ENCODE peak calls at places on chromosome 15, in seven cellular contexts. One of them, this sample, is unnamed.

GRCh38 chr15:64596701-64597468 is 136.5 kb downstream of the ZNF609 start:
- DNase-seq in cardiac fibroblast: peak; percentile 81
- DNase-seq in cardiac muscle cell: peak; percentile 84
- DNase-seq in endothelial cell: peak; percentile 15
- DNase-seq in fibroblast of mammary gland: peak; percentile 54
- DNase-seq in T-cell: peak; percentile 7
- DNase-seq in progenitor cell of endocrine pancreas: no peak
- DNase-seq in this sample: peak; percentile 34

GRCh38 chr15:67133738-67134576 is 68.6 kb downstream of the SMAD3 start:
- DNase-seq in T-cell: peak; percentile 58
- DNase-seq in progenitor cell of endocrine pancreas: no peak
- DNase-seq in endothelial cell: no peak
- DNase-seq in cardiac muscle cell: peak; percentile 44
- DNase-seq in fibroblast of mammary gland: peak; percentile 75
- DNase-seq in cardiac fibroblast: peak; percentile 56
- DNase-seq in this sample: no peak

GRCh38 chr15:65071381-65071811 is 3.6 kb upstream of the RASL12 start:
- DNase-seq in cardiac fibroblast: peak; percentile 73
- DNase-seq in T-cell: no peak
- DNase-seq in endothelial cell: no peak
- DNase-seq in fibroblast of mammary gland: peak; percentile 37
- DNase-seq in cardiac muscle cell: no peak
- DNase-seq in progenitor cell of endocrine pancreas: no peak
- DNase-seq in this sample: no peak

GRCh38 chr15:90774731-90775521 is 57.8 kb downstream of the BLM start:
- DNase-seq in fibroblast of mammary gland: peak; percentile 41
- DNase-seq in cardiac fibroblast: no peak
- DNase-seq in progenitor cell of endocrine pancreas: no peak
- DNase-seq in endothelial cell: no peak
- DNase-seq in cardiac muscle cell: no peak
- DNase-seq in T-cell: no peak
- DNase-seq in this sample: no peak

GRCh38 chr15:69973102-69973714 is 124.5 kb downstream of the TLE3 start:
- DNase-seq in cardiac fibroblast: peak; percentile 38
- DNase-seq in progenitor cell of endocrine pancreas: no peak
- DNase-seq in fibroblast of mammary gland: peak; percentile 57
- DNase-seq in cardiac muscle cell: peak; percentile 76
- DNase-seq in T-cell: peak; percentile 19
- DNase-seq in endothelial cell: no peak
- DNase-seq in this sample: no peak

GRCh38 chr15:51128701-51129100 is 34.0 kb upstream of the TNFAIP8L3 start:
- DNase-seq in endothelial cell: no peak
- DNase-seq in progenitor cell of endocrine pancreas: no peak
- DNase-seq in cardiac muscle cell: no peak
- DNase-seq in cardiac fibroblast: no peak
- DNase-seq in fibroblast of mammary gland: peak; percentile 68
- DNase-seq in T-cell: no peak
- DNase-seq in this sample: no peak

GRCh38 chr15:68634122-68634482 is 55.3 kb downstream of the CORO2B start:
- DNase-seq in fibroblast of mammary gland: no peak
- DNase-seq in endothelial cell: no peak
- DNase-seq in progenitor cell of endocrine pancreas: no peak
- DNase-seq in cardiac fibroblast: no peak
- DNase-seq in T-cell: no peak
- DNase-seq in cardiac muscle cell: no peak
- DNase-seq in this sample: no peak

GRCh38 chr15:65930134-65930533 is 60.8 kb downstream of the RAB11A start:
- DNase-seq in cardiac fibroblast: no peak
- DNase-seq in endothelial cell: no peak
- DNase-seq in fibroblast of mammary gland: no peak
- DNase-seq in T-cell: no peak
- DNase-seq in progenitor cell of endocrine pancreas: no peak
- DNase-seq in cardiac muscle cell: no peak
- DNase-seq in this sample: no peak

GRCh38 chr15:74788716-74789151 is 6.9 kb downstream of the CSK start:
- DNase-seq in cardiac muscle cell: no peak
- DNase-seq in T-cell: peak; percentile 57
- DNase-seq in cardiac fibroblast: no peak
- DNase-seq in endothelial cell: no peak
- DNase-seq in fibroblast of mammary gland: no peak
- DNase-seq in progenitor cell of endocrine pancreas: no peak
- DNase-seq in this sample: no peak

GRCh38 chr15:45185903-45186770 is 1.6 kb downstream of the SHF start:
- DNase-seq in progenitor cell of endocrine pancreas: no peak
- DNase-seq in cardiac muscle cell: no peak
- DNase-seq in endothelial cell: no peak
- DNase-seq in cardiac fibroblast: no peak
- DNase-seq in T-cell: no peak
- DNase-seq in fibroblast of mammary gland: no peak
- DNase-seq in this sample: no peak

GRCh38 chr15:90020041-90020735 is 19.1 kb downstream of the ZNF710 start:
- DNase-seq in endothelial cell: peak; percentile 48
- DNase-seq in fibroblast of mammary gland: no peak
- DNase-seq in cardiac muscle cell: no peak
- DNase-seq in progenitor cell of endocrine pancreas: no peak
- DNase-seq in cardiac fibroblast: no peak
- DNase-seq in T-cell: no peak
- DNase-seq in this sample: no peak

GRCh38 chr15:59941612-59942011 is 62.5 kb upstream of the FOXB1 start:
- DNase-seq in cardiac muscle cell: no peak
- DNase-seq in progenitor cell of endocrine pancreas: no peak
- DNase-seq in endothelial cell: no peak
- DNase-seq in fibroblast of mammary gland: no peak
- DNase-seq in T-cell: no peak
- DNase-seq in cardiac fibroblast: no peak
- DNase-seq in this sample: no peak

GRCh38 chr15:70853270-70853854 is 595 bp downstream of the LARP6 start:
- DNase-seq in cardiac muscle cell: no peak
- DNase-seq in T-cell: no peak
- DNase-seq in fibroblast of mammary gland: peak; percentile 50
- DNase-seq in cardiac fibroblast: peak; percentile 62
- DNase-seq in progenitor cell of endocrine pancreas: peak; percentile 39
- DNase-seq in endothelial cell: peak; percentile 25
- DNase-seq in this sample: no peak

GRCh38 chr15:72380743-72381142 is 4.9 kb upstream of the HEXA start:
- DNase-seq in fibroblast of mammary gland: no peak
- DNase-seq in progenitor cell of endocrine pancreas: no peak
- DNase-seq in cardiac muscle cell: no peak
- DNase-seq in T-cell: no peak
- DNase-seq in endothelial cell: no peak
- DNase-seq in cardiac fibroblast: no peak
- DNase-seq in this sample: no peak

GRCh38 chr15:85473455-85473854 is 93.1 kb downstream of the AKAP13 start:
- DNase-seq in cardiac fibroblast: peak; percentile 50
- DNase-seq in progenitor cell of endocrine pancreas: no peak
- DNase-seq in fibroblast of mammary gland: peak; percentile 64
- DNase-seq in T-cell: no peak
- DNase-seq in cardiac muscle cell: no peak
- DNase-seq in endothelial cell: no peak
- DNase-seq in this sample: no peak

GRCh38 chr15:101187820-101188516 is 63.9 kb downstream of the CHSY1 start:
- DNase-seq in progenitor cell of endocrine pancreas: no peak
- DNase-seq in cardiac fibroblast: peak; percentile 96
- DNase-seq in cardiac muscle cell: peak; percentile 61
- DNase-seq in endothelial cell: no peak
- DNase-seq in fibroblast of mammary gland: peak; percentile 95
- DNase-seq in T-cell: no peak
- DNase-seq in this sample: no peak

GRCh38 chr15:41773729-41774061 is 589 bp upstream of the MAPKBP1 start:
- DNase-seq in cardiac fibroblast: no peak
- DNase-seq in endothelial cell: no peak
- DNase-seq in T-cell: no peak
- DNase-seq in progenitor cell of endocrine pancreas: no peak
- DNase-seq in fibroblast of mammary gland: no peak
- DNase-seq in cardiac muscle cell: no peak
- DNase-seq in this sample: no peak

GRCh38 chr15:77031376-77032050 is 36.6 kb downstream of the PSTPIP1 start:
- DNase-seq in cardiac muscle cell: no peak
- DNase-seq in T-cell: peak; percentile 31
- DNase-seq in progenitor cell of endocrine pancreas: peak; percentile 8
- DNase-seq in cardiac fibroblast: no peak
- DNase-seq in endothelial cell: peak; percentile 4
- DNase-seq in fibroblast of mammary gland: no peak
- DNase-seq in this sample: no peak

GRCh38 chr15:79265167-79265566 is 17.4 kb upstream of the ANKRD34C start:
- DNase-seq in cardiac muscle cell: no peak
- DNase-seq in fibroblast of mammary gland: no peak
- DNase-seq in progenitor cell of endocrine pancreas: no peak
- DNase-seq in T-cell: no peak
- DNase-seq in endothelial cell: no peak
- DNase-seq in cardiac fibroblast: no peak
- DNase-seq in this sample: no peak

GRCh38 chr15:85414495-85414894 is 34.1 kb downstream of the AKAP13 start:
- DNase-seq in endothelial cell: no peak
- DNase-seq in cardiac muscle cell: no peak
- DNase-seq in fibroblast of mammary gland: peak; percentile 57
- DNase-seq in T-cell: no peak
- DNase-seq in cardiac fibroblast: peak; percentile 63
- DNase-seq in progenitor cell of endocrine pancreas: no peak
- DNase-seq in this sample: no peak

GRCh38 chr15:69244798-69245197 is 53.9 kb upstream of the PAQR5 start:
- DNase-seq in T-cell: no peak
- DNase-seq in cardiac fibroblast: no peak
- DNase-seq in cardiac muscle cell: no peak
- DNase-seq in endothelial cell: no peak
- DNase-seq in fibroblast of mammary gland: no peak
- DNase-seq in progenitor cell of endocrine pancreas: no peak
- DNase-seq in this sample: no peak

GRCh38 chr15:62306851-62307504 is 141.9 kb upstream of the C2CD4B start:
- DNase-seq in T-cell: no peak
- DNase-seq in fibroblast of mammary gland: peak; percentile 83
- DNase-seq in endothelial cell: peak; percentile 55
- DNase-seq in progenitor cell of endocrine pancreas: peak; percentile 28
- DNase-seq in cardiac muscle cell: peak; percentile 87
- DNase-seq in cardiac fibroblast: peak; percentile 88
- DNase-seq in this sample: peak; percentile 27

GRCh38 chr15:99062226-99062625 is 42.7 kb upstream of the SYNM start:
- DNase-seq in cardiac fibroblast: no peak
- DNase-seq in endothelial cell: no peak
- DNase-seq in fibroblast of mammary gland: no peak
- DNase-seq in cardiac muscle cell: no peak
- DNase-seq in T-cell: no peak
- DNase-seq in progenitor cell of endocrine pancreas: no peak
- DNase-seq in this sample: no peak

GRCh38 chr15:61141497-61142125 is 87.5 kb downstream of the RORA start:
- DNase-seq in cardiac muscle cell: no peak
- DNase-seq in fibroblast of mammary gland: no peak
- DNase-seq in progenitor cell of endocrine pancreas: no peak
- DNase-seq in endothelial cell: no peak
- DNase-seq in cardiac fibroblast: no peak
- DNase-seq in T-cell: no peak
- DNase-seq in this sample: no peak

GRCh38 chr15:70127288-70127746 is 29.6 kb upstream of the TLE3 start:
- DNase-seq in cardiac muscle cell: no peak
- DNase-seq in fibroblast of mammary gland: peak; percentile 25
- DNase-seq in endothelial cell: no peak
- DNase-seq in T-cell: no peak
- DNase-seq in progenitor cell of endocrine pancreas: no peak
- DNase-seq in cardiac fibroblast: peak; percentile 57
- DNase-seq in this sample: no peak

GRCh38 chr15:80418892-80419537 is 14.8 kb downstream of the ARNT2 start:
- DNase-seq in cardiac muscle cell: peak; percentile 70
- DNase-seq in cardiac fibroblast: peak; percentile 73
- DNase-seq in T-cell: no peak
- DNase-seq in endothelial cell: peak; percentile 33
- DNase-seq in progenitor cell of endocrine pancreas: no peak
- DNase-seq in fibroblast of mammary gland: peak; percentile 69
- DNase-seq in this sample: no peak

GRCh38 chr15:28182731-28183130 is 83.6 kb upstream of the OCA2 start:
- DNase-seq in T-cell: no peak
- DNase-seq in cardiac muscle cell: no peak
- DNase-seq in endothelial cell: no peak
- DNase-seq in progenitor cell of endocrine pancreas: no peak
- DNase-seq in cardiac fibroblast: no peak
- DNase-seq in fibroblast of mammary gland: no peak
- DNase-seq in this sample: no peak

GRCh38 chr15:42329992-42330391 is 29.3 kb upstream of the CAPN3 start:
- DNase-seq in T-cell: no peak
- DNase-seq in progenitor cell of endocrine pancreas: no peak
- DNase-seq in cardiac muscle cell: no peak
- DNase-seq in endothelial cell: no peak
- DNase-seq in cardiac fibroblast: no peak
- DNase-seq in fibroblast of mammary gland: no peak
- DNase-seq in this sample: no peak

GRCh38 chr15:88218557-88219214 is 37.9 kb downstream of the NTRK3 start:
- DNase-seq in cardiac muscle cell: no peak
- DNase-seq in progenitor cell of endocrine pancreas: no peak
- DNase-seq in cardiac fibroblast: no peak
- DNase-seq in T-cell: no peak
- DNase-seq in endothelial cell: no peak
- DNase-seq in fibroblast of mammary gland: no peak
- DNase-seq in this sample: no peak

GRCh38 chr15:60585743-60586708 is 107.1 kb upstream of the ICE2 start:
- DNase-seq in T-cell: peak; percentile 49
- DNase-seq in cardiac muscle cell: peak; percentile 83
- DNase-seq in cardiac fibroblast: peak; percentile 82
- DNase-seq in fibroblast of mammary gland: peak; percentile 83
- DNase-seq in endothelial cell: peak; percentile 59
- DNase-seq in progenitor cell of endocrine pancreas: peak; percentile 30
- DNase-seq in this sample: no peak

GRCh38 chr15:41585140-41586047 is 26.4 kb downstream of the TYRO3 start:
- DNase-seq in fibroblast of mammary gland: peak; percentile 59
- DNase-seq in endothelial cell: peak; percentile 52
- DNase-seq in progenitor cell of endocrine pancreas: peak; percentile 32
- DNase-seq in cardiac fibroblast: peak; percentile 65
- DNase-seq in cardiac muscle cell: peak; percentile 47
- DNase-seq in T-cell: peak; percentile 13
- DNase-seq in this sample: no peak

GRCh38 chr15:34886134-34886533 is 83.4 kb downstream of the AQR start:
- DNase-seq in cardiac fibroblast: peak; percentile 6
- DNase-seq in T-cell: no peak
- DNase-seq in cardiac muscle cell: no peak
- DNase-seq in endothelial cell: no peak
- DNase-seq in progenitor cell of endocrine pancreas: no peak
- DNase-seq in fibroblast of mammary gland: no peak
- DNase-seq in this sample: no peak

GRCh38 chr15:98657721-98658120 is 9.4 kb downstream of the IGF1R start:
- DNase-seq in T-cell: no peak
- DNase-seq in cardiac fibroblast: no peak
- DNase-seq in cardiac muscle cell: no peak
- DNase-seq in progenitor cell of endocrine pancreas: no peak
- DNase-seq in fibroblast of mammary gland: peak; percentile 76
- DNase-seq in endothelial cell: no peak
- DNase-seq in this sample: no peak

GRCh38 chr15:55884223-55884622 is 109.2 kb downstream of the NEDD4 start:
- DNase-seq in progenitor cell of endocrine pancreas: no peak
- DNase-seq in T-cell: no peak
- DNase-seq in endothelial cell: no peak
- DNase-seq in cardiac fibroblast: peak; percentile 59
- DNase-seq in fibroblast of mammary gland: peak; percentile 32
- DNase-seq in cardiac muscle cell: no peak
- DNase-seq in this sample: no peak

GRCh38 chr15:48940508-48940907 is 23.2 kb downstream of the SHC4 start:
- DNase-seq in endothelial cell: no peak
- DNase-seq in cardiac muscle cell: no peak
- DNase-seq in fibroblast of mammary gland: peak; percentile 100
- DNase-seq in T-cell: no peak
- DNase-seq in progenitor cell of endocrine pancreas: no peak
- DNase-seq in cardiac fibroblast: peak; percentile 82
- DNase-seq in this sample: no peak